ENCODE peak calls at places on chromosomes 16 and 17, in eight cellular contexts. I is CD4-positive, CD25-positive, alpha-beta regulatory T cell; S is NCI-H1105; A is activated T-cell treated with anti-CD3 and anti-CD28 coated beads, Interleukin-2, amount 50 U/mL, for 24 hours; Y is stimulated activated CD8-positive, alpha-beta memory T cell treated with anti-CD3 and anti-CD28 coated beads, Interleukin-2, amount 100 ng/mL, for 1 hour; Q is A549; J is CD8-positive, alpha-beta memory T cell; W is HCEC 1CT. D is an unnamed sample.

GRCh38 chr16:69286941-69287713 is 24.0 kb upstream of the VPS4A start:
- DNase-seq in I (peak; percentile 80), S (peak; percentile 27), A (peak; percentile 38), Y (no peak), Q (peak; percentile 70), J (peak; percentile 49), W (peak; percentile 72), D (peak; percentile 3)

GRCh38 chr17:74137416-74137815 is 66.1 kb upstream of the RPL38 start:
- DNase-seq in I (no peak), S (no peak), A (no peak), Y (no peak), Q (no peak), J (no peak), W (no peak), D (no peak)

GRCh38 chr17:15655162-15655561 is 28.9 kb downstream of the TRIM16 start:
- DNase-seq in I (no peak), S (no peak), A (no peak), Y (no peak), Q (no peak), J (no peak), W (no peak), D (no peak)

GRCh38 chr17:11622468-11622867 is 24.2 kb downstream of the DNAH9 start:
- DNase-seq in I (no peak), S (no peak), A (no peak), Y (no peak), Q (no peak), J (no peak), W (no peak), D (no peak)

GRCh38 chr17:17151055-17151454 is 55.1 kb downstream of the PLD6 start:
- DNase-seq in I (no peak), S (no peak), A (no peak), Y (no peak), Q (peak; percentile 52), J (no peak), W (peak; percentile 84), D (no peak)

GRCh38 chr17:69358688-69359596 is 32.0 kb upstream of the ABCA5 start:
- DNase-seq in I (peak; percentile 32), S (no peak), A (no peak), Y (no peak), Q (peak; percentile 29), J (no peak), W (no peak), D (no peak)

GRCh38 chr16:27790546-27791403 is 240.8 kb downstream of the KATNIP start:
- DNase-seq in I (no peak), S (no peak), A (no peak), Y (no peak), Q (no peak), J (no peak), W (no peak), D (no peak)

GRCh38 chr16:67969286-67970039 is 1.0 kb upstream of the SLC12A4 start:
- DNase-seq in I (peak; percentile 44), S (no peak), A (no peak), Y (no peak), Q (no peak), J (peak; percentile 18), W (no peak), D (peak; percentile 8)

GRCh38 chr17:75131278-75132017 is at the start of gene NT5C:
- DNase-seq in I (peak; percentile 81), S (peak; percentile 70), A (peak; percentile 88), Y (peak; percentile 41), Q (peak; percentile 91), J (peak; percentile 53), W (peak; percentile 75), D (peak; percentile 91)

GRCh38 chr17:38731526-38732294 is 1.6 kb downstream of the CISD3 start:
- DNase-seq in I (no peak), S (no peak), A (no peak), Y (no peak), Q (no peak), J (no peak), W (no peak), D (no peak)

GRCh38 chr17:73956595-73957465 is 246.6 kb upstream of the RPL38 start:
- DNase-seq in I (peak; percentile 25), S (peak; percentile 26), A (peak; percentile 67), Y (peak; percentile 13), Q (peak; percentile 78), J (no peak), W (no peak), D (peak; percentile 20)

GRCh38 chr17:13420294-13421277 is 181.1 kb downstream of the HS3ST3A1 start:
- DNase-seq in I (no peak), S (no peak), A (no peak), Y (no peak), Q (peak; percentile 51), J (no peak), W (peak; percentile 90), D (no peak)

GRCh38 chr17:48100591-48101011 is 677 bp downstream of the CBX1 start:
- DNase-seq in I (no peak), S (peak; percentile 67), A (no peak), Y (no peak), Q (peak; percentile 79), J (peak; percentile 3), W (peak; percentile 53), D (peak; percentile 84)

GRCh38 chr16:81632392-81633146 is 146.5 kb upstream of the PLCG2 start:
- DNase-seq in I (peak; percentile 82), S (no peak), A (peak; percentile 77), Y (peak; percentile 55), Q (peak; percentile 80), J (peak; percentile 80), W (peak; percentile 80), D (no peak)

GRCh38 chr16:77332792-77333191 is 102.0 kb downstream of the ADAMTS18 start:
- DNase-seq in I (no peak), S (no peak), A (no peak), Y (no peak), Q (no peak), J (no peak), W (no peak), D (no peak)

GRCh38 chr17:28505986-28506665 is at the start of gene FOXN1:
- DNase-seq in I (no peak), S (no peak), A (no peak), Y (no peak), Q (no peak), J (no peak), W (no peak), D (no peak)

GRCh38 chr17:74295625-74296547 is 21.9 kb downstream of the DNAI2 start:
- DNase-seq in I (no peak), S (no peak), A (no peak), Y (no peak), Q (no peak), J (no peak), W (no peak), D (no peak)

GRCh38 chr17:54876656-54877195 is 23.9 kb upstream of the TOM1L1 start:
- DNase-seq in I (no peak), S (no peak), A (no peak), Y (no peak), Q (no peak), J (no peak), W (no peak), D (no peak)

GRCh38 chr16:4042581-4042980 is 73.7 kb downstream of the ADCY9 start:
- DNase-seq in I (no peak), S (no peak), A (no peak), Y (no peak), Q (no peak), J (no peak), W (no peak), D (no peak)

GRCh38 chr16:69890891-69891282 is 60.2 kb upstream of the CLEC18A start:
- DNase-seq in I (no peak), S (no peak), A (no peak), Y (no peak), Q (no peak), J (no peak), W (no peak), D (no peak)

GRCh38 chr17:63996430-63997182 is 1.5 kb upstream of the PRR29 start:
- DNase-seq in I (no peak), S (no peak), A (peak; percentile 20), Y (no peak), Q (no peak), J (no peak), W (no peak), D (no peak)

GRCh38 chr16:65069090-65069489 is 52.8 kb downstream of the CDH11 start:
- DNase-seq in I (no peak), S (no peak), A (no peak), Y (no peak), Q (peak; percentile 23), J (no peak), W (peak; percentile 87), D (no peak)

GRCh38 chr17:44084131-44084538 is 13.6 kb downstream of the G6PC3 start:
- DNase-seq in I (peak; percentile 30), S (no peak), A (peak; percentile 62), Y (no peak), Q (no peak), J (no peak), W (no peak), D (no peak)

GRCh38 chr17:57898487-57899311 is 48.9 kb upstream of the MRPS23 start:
- DNase-seq in I (no peak), S (no peak), A (no peak), Y (no peak), Q (no peak), J (no peak), W (no peak), D (no peak)

GRCh38 chr16:87657621-87658192 is 55.4 kb downstream of the JPH3 start:
- DNase-seq in I (peak; percentile 29), S (no peak), A (no peak), Y (no peak), Q (peak; percentile 59), J (no peak), W (no peak), D (peak; percentile 0)

GRCh38 chr17:27532269-27533067 is 76.2 kb downstream of the KSR1 start:
- DNase-seq in I (no peak), S (no peak), A (no peak), Y (no peak), Q (no peak), J (no peak), W (no peak), D (no peak)

GRCh38 chr17:76534831-76535732 is 2.4 kb downstream of the CYGB start:
- DNase-seq in I (no peak), S (no peak), A (no peak), Y (no peak), Q (no peak), J (no peak), W (no peak), D (no peak)

GRCh38 chr17:77212081-77212832 is 71.5 kb downstream of the SEC14L1 start:
- DNase-seq in I (no peak), S (no peak), A (no peak), Y (no peak), Q (no peak), J (no peak), W (no peak), D (no peak)

GRCh38 chr17:57288753-57289121 is 32.4 kb downstream of the MSI2 start:
- DNase-seq in I (no peak), S (no peak), A (no peak), Y (no peak), Q (no peak), J (no peak), W (no peak), D (no peak)

GRCh38 chr17:3678095-3678820 is 9.6 kb downstream of the EMC6 start:
- DNase-seq in I (no peak), S (no peak), A (no peak), Y (no peak), Q (no peak), J (no peak), W (no peak), D (no peak)

GRCh38 chr17:1045456-1045855 is 48.5 kb downstream of the TIMM22 start:
- DNase-seq in I (no peak), S (no peak), A (no peak), Y (no peak), Q (no peak), J (no peak), W (no peak), D (no peak)

GRCh38 chr17:8397636-8398035 is at the start of gene RNF222:
- DNase-seq in I (no peak), S (no peak), A (no peak), Y (no peak), Q (no peak), J (no peak), W (no peak), D (no peak)

GRCh38 chr17:56930739-56931337 is 17.0 kb upstream of the TRIM25 start:
- DNase-seq in I (no peak), S (no peak), A (no peak), Y (no peak), Q (no peak), J (no peak), W (no peak), D (no peak)

GRCh38 chr16:85872666-85873561 is 26.0 kb upstream of the IRF8 start:
- DNase-seq in I (no peak), S (no peak), A (no peak), Y (no peak), Q (no peak), J (no peak), W (no peak), D (no peak)